ENCODE peak calls at places on chromosomes 4 and X, in six cellular contexts. A, T, O, X, E and K are unnamed samples.

GRCh38 chrX:7996414-7996813 is 69.2 kb upstream of the PNPLA4 start:
- DNase-seq in A (peak; percentile 34), T (peak; percentile 54), O (no peak), X (peak; percentile 54), E (no peak), K (no peak)

GRCh38 chrX:140766024-140766611 is 56.6 kb downstream of the LINC00632 start:
- DNase-seq in A (peak; percentile 68), T (peak; percentile 72), O (no peak), X (peak; percentile 70), E (peak; percentile 15), K (no peak)

GRCh38 chr4:51842167-51842553 is 793 bp upstream of the DCUN1D4 start:
- DNase-seq in A (peak; percentile 2), T (peak; percentile 43), O (no peak), X (peak; percentile 54), E (no peak), K (no peak)

GRCh38 chr4:102501176-102501634 is at the start of gene NFKB1:
- DNase-seq in A (peak; percentile 76), T (peak; percentile 87), O (no peak), X (peak; percentile 83), E (peak; percentile 55), K (peak; percentile 33)

GRCh38 chr4:14827111-14827510 is 175.2 kb upstream of the CPEB2 start:
- DNase-seq in A (no peak), T (peak; percentile 44), O (no peak), X (peak; percentile 28), E (no peak), K (no peak)

GRCh38 chr4:7811536-7812190 is 128.0 kb downstream of the AFAP1 start:
- DNase-seq in A (no peak), T (no peak), O (no peak), X (no peak), E (peak; percentile 67), K (no peak)

GRCh38 chr4:98204236-98204553 is 57.0 kb upstream of the RAP1GDS1 start:
- DNase-seq in A (no peak), T (no peak), O (no peak), X (no peak), E (no peak), K (no peak)

GRCh38 chr4:168475745-168476144 is 4.5 kb downstream of the DDX60L start:
- DNase-seq in A (peak; percentile 66), T (peak; percentile 31), O (no peak), X (no peak), E (no peak), K (no peak)

GRCh38 chr4:3662516-3662915 is 103.7 kb upstream of the ADRA2C start:
- DNase-seq in A (no peak), T (no peak), O (no peak), X (no peak), E (no peak), K (no peak)

GRCh38 chrX:32448945-32449344 is 762.4 kb downstream of the DMD start:
- DNase-seq in A (no peak), T (peak; percentile 1), O (no peak), X (no peak), E (no peak), K (no peak)

GRCh38 chr4:77582151-77582550 is 23.5 kb upstream of the CXCL13 start:
- DNase-seq in A (no peak), T (peak; percentile 52), O (no peak), X (no peak), E (no peak), K (no peak)

GRCh38 chr4:164571593-164572385 is 182.1 kb upstream of the SMIM31 start:
- DNase-seq in A (no peak), T (peak; percentile 1), O (no peak), X (no peak), E (no peak), K (no peak)

GRCh38 chr4:145951931-145952330 is 13.3 kb upstream of the ZNF827 start:
- DNase-seq in A (no peak), T (no peak), O (no peak), X (no peak), E (no peak), K (no peak)

GRCh38 chr4:125707397-125707796 is 392.6 kb downstream of the FAT4 start:
- DNase-seq in A (no peak), T (no peak), O (no peak), X (no peak), E (no peak), K (no peak)

GRCh38 chr4:144289687-144290433 is 149.3 kb upstream of the GYPA start:
- DNase-seq in A (no peak), T (peak; percentile 77), O (no peak), X (no peak), E (no peak), K (no peak)

GRCh38 chr4:73740353-73740778 is at the start of gene CXCL8:
- DNase-seq in A (peak; percentile 90), T (peak; percentile 97), O (no peak), X (peak; percentile 83), E (peak; percentile 18), K (peak; percentile 44)

GRCh38 chrX:7606253-7606652 is 236.7 kb upstream of the VCX start:
- DNase-seq in A (no peak), T (no peak), O (no peak), X (no peak), E (no peak), K (no peak)

GRCh38 chr4:61889117-61889516 is 689.0 kb downstream of the ADGRL3 start:
- DNase-seq in A (no peak), T (no peak), O (no peak), X (no peak), E (no peak), K (no peak)

GRCh38 chrX:53321216-53321942 is 40.0 kb upstream of the IQSEC2 start:
- DNase-seq in A (no peak), T (no peak), O (no peak), X (peak; percentile 48), E (no peak), K (no peak)

DNA sequence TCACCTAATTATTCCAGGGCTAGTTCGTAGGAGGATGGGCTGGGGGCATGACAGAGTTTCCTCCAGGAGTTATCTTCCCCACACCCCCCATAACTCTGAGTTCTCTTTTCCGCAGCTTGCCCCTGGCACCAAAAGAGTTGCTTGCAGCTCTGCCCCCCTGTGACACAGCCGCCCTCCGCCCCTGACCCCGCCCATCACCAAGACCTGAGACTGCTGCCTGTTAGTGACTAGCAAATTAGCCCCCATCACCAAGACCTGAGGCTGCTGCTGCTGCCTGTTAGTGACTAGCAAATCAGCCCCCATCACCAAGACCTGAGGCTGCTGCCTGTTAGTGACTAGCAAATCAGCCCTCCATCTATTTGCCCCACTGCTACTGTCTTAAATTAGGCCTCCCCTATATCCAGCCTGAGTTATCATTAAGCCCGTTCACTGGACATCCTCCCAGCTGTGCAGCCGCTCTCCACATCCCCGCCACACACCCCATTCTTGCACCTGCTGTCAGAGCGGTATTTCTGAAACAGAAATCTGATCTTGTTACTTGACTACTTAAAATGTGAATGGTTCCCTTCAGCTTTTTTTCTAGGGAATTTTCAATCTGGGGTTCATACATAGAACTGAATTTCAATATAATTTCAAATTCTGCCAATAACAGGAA is 1.5 kb upstream of the PAPSS1 start:
- DNase-seq in A (no peak), T (no peak), O (no peak), X (no peak), E (no peak), K (no peak)
- H3K4me3 ChIP-seq in A (no peak overlapping the region), T (peak overlapping the region; percentile 94), O (peak overlapping the region; percentile 99), X (no peak overlapping the region), E (no peak overlapping the region), K (no peak overlapping the region)

DNA sequence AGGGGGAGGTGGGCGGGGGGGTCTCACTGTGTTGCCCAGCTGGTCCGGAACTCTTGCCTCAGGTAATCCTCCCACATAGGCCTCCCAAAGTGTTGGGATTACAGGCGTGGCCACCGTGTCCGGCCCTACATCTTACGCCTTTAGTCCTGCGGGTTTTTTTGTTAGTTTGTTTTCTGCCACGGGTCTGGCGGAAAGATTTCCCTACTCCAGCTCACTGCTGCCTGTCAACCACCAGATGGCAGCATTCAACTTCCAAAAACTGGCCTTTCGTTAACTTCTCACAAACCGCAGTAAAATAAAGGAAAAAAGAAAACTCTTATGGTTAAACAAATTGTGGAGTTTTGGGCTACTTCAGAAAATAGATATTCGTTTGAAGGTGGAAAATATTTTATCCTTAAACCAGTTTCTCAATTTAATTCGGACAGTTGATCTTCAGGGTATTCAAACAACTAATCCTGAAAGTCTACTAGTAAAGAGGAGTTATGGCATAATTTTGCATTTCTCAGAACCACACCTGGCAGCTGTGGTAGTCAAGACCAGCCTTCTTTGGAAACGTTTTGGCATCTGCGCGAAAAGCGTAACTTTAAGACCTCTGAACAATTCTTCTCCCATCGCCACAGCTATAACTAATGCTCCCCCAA is 41.1 kb downstream of the LUZP4 start:
- DNase-seq in A (peak; percentile 75), T (peak; percentile 80), O (no peak), X (peak; percentile 76), E (peak; percentile 41), K (peak; percentile 46)
- H3K4me3 ChIP-seq in A (peak overlapping the region; percentile 42), T (peak overlapping the region; percentile 47), O (no peak overlapping the region), X (peak overlapping the region; percentile 40), E (no peak overlapping the region), K (no peak overlapping the region)

GRCh38 chrX:66016905-66017658 is 22.8 kb downstream of the VSIG4 start:
- DNase-seq in A (no peak), T (no peak), O (no peak), X (no peak), E (no peak), K (no peak)
- H3K4me3 ChIP-seq in A (no peak overlapping the region), T (no peak overlapping the region), O (no peak overlapping the region), X (no peak overlapping the region), E (no peak overlapping the region), K (no peak overlapping the region)

DNA sequence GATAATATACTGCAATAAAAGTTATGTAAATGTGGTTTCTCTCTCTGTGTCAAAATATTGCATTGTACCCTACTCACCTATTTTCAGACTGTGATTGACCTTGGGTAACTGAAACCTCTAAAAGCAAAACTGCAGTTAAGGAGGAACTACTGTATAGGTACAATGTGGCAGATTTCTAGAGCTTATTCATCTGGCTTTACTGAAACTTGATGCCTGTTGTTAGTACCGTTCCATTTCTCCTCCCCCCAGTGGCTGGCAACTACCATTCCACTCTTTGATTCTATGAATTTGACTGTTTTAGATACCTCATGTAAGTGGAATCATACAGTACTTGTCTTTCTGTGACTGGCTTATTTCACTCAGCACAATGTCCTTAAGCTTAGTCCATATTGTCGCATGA is 61.9 kb downstream of the HOPX start:
- DNase-seq in A (no peak), T (peak; percentile 73), O (no peak), X (peak; percentile 74), E (no peak), K (no peak)
- H3K4me3 ChIP-seq in A (no peak overlapping the region), T (no peak overlapping the region), O (no peak overlapping the region), X (no peak overlapping the region), E (no peak overlapping the region), K (no peak overlapping the region)

GRCh38 chrX:118977424-118977823 is 3.0 kb downstream of the LONRF3 start:
- DNase-seq in A (no peak), T (no peak), O (no peak), X (no peak), E (no peak), K (no peak)
- H3K4me3 ChIP-seq in A (peak overlapping the region; percentile 76), T (no peak overlapping the region), O (no peak overlapping the region), X (no peak overlapping the region), E (no peak overlapping the region), K (no peak overlapping the region)

GRCh38 chr4:83112678-83113428 is 1.7 kb downstream of the PLAC8 start:
- DNase-seq in A (no peak), T (peak; percentile 48), O (no peak), X (peak; percentile 15), E (no peak), K (no peak)
- H3K4me3 ChIP-seq in A (no peak overlapping the region), T (no peak overlapping the region), O (no peak overlapping the region), X (no peak overlapping the region), E (no peak overlapping the region), K (no peak overlapping the region)

GRCh38 chrX:4263005-4263404 is 549.6 kb upstream of the PRKX start:
- DNase-seq in A (peak; percentile 3), T (no peak), O (no peak), X (peak; percentile 0), E (no peak), K (no peak)
- H3K4me3 ChIP-seq in A (no peak overlapping the region), T (no peak overlapping the region), O (no peak overlapping the region), X (no peak overlapping the region), E (no peak overlapping the region), K (no peak overlapping the region)